ENCODE peak calls at places on chromosomes 13 and 19, in eight cellular contexts. X is H9, G is upper lobe of right lung, B is breast epithelium, V is fibroblast of lung, A is ovary, K is pancreas, W is OCI-LY7. R is an unnamed sample.
A peak's percentile ranks its signal among the peaks of the same experiment; 100 is the strongest.

GRCh38 chr13:39960206-39960605 is 304.7 kb downstream of the COG6 start:
- DNase-seq in A (no peak), X (no peak), G (no peak), W (no peak), B (no peak), V (no peak), K (no peak), R (no peak)

GRCh38 chr13:98839826-98840769 is 87.6 kb upstream of the SLC15A1 start:
- DNase-seq in G (peak; percentile 74), A (peak; percentile 43), B (no peak), V (peak; percentile 70), K (no peak), X (peak; percentile 90), W (peak; percentile 52), R (peak; percentile 81)

GRCh38 chr13:50130686-50131051 is 115.4 kb downstream of the KCNRG start:
- DNase-seq in W (peak; percentile 51), K (no peak), A (no peak), X (peak; percentile 58), G (no peak), B (no peak), V (no peak), R (peak; percentile 82)

GRCh38 chr13:78040431-78040830 is 121.8 kb upstream of the EDNRB start:
- DNase-seq in A (no peak), W (no peak), B (no peak), X (no peak), G (no peak), K (no peak), V (no peak), R (no peak)

GRCh38 chr19:17327654-17328516 is 6.8 kb downstream of the ANO8 start:
- DNase-seq in G (peak; percentile 92), W (no peak), A (peak; percentile 85), B (peak; percentile 87), K (no peak), V (no peak), X (peak; percentile 96), R (no peak)

GRCh38 chr19:34367424-34367957 is 2.5 kb downstream of the GPI start:
- DNase-seq in K (no peak), G (no peak), B (no peak), W (no peak), A (no peak), X (no peak), V (no peak), R (no peak)

GRCh38 chr13:113656015-113656588 is 1.9 kb downstream of the ATP4B start:
- DNase-seq in W (no peak), K (no peak), X (no peak), B (peak; percentile 35), G (peak; percentile 54), V (no peak), A (peak; percentile 8), R (peak; percentile 73)

GRCh38 chr19:11234486-11235075 is 4.8 kb upstream of the ANGPTL8 start:
- DNase-seq in V (no peak), W (peak; percentile 26), A (no peak), K (no peak), X (no peak), B (no peak), G (no peak), R (no peak)

GRCh38 chr13:100090861-100091260 is 2.0 kb downstream of the PCCA start:
- DNase-seq in G (no peak), K (no peak), V (no peak), A (no peak), X (no peak), B (no peak), W (no peak), R (no peak)

GRCh38 chr13:113357529-113357928 is 6.4 kb downstream of the GRTP1 start:
- DNase-seq in A (peak; percentile 1), V (peak; percentile 81), B (no peak), K (no peak), W (no peak), X (no peak), G (no peak), R (peak; percentile 16)

GRCh38 chr13:19185865-19186645 is 4.4 kb upstream of the TUBA3C start:
- DNase-seq in V (no peak), B (no peak), X (no peak), W (no peak), A (no peak), G (no peak), K (no peak), R (no peak)

GRCh38 chr19:41225238-41226052 is 6.4 kb downstream of the AXL start:
- DNase-seq in V (peak; percentile 100), W (no peak), A (no peak), K (peak; percentile 50), X (peak; percentile 60), G (no peak), B (no peak), R (no peak)

GRCh38 chr19:32865326-32865725 is 4.2 kb downstream of the SLC7A9 start:
- DNase-seq in B (no peak), G (peak; percentile 39), V (no peak), X (no peak), A (no peak), W (no peak), K (no peak), R (no peak)

DNA sequence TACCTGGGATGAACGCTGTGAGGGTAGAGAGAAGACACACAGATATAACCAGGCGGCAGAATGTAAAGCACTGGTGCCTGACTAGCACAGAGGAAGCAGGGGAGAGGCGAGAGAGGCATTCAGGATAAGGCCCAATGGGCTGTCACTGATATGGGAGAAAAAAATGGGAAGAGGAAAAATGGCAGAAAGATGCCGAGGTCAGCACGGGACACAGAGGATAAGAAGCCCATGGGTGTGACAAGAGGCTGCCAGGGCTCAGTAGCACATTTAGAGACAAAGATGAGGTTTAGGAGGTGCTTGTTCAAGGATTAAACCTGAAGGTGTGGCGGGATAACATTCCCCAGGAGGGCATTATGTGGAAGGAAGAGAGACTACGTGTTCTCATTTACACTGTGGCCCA is 5.6 kb downstream of the SMG9 start:
- DNase-seq in A (no peak), X (no peak), W (no peak), B (no peak), V (no peak), G (no peak), K (no peak), R (no peak)
- H3K4me1 ChIP-seq in A (no peaks in the 10 kb centered on the region), X (no peaks in the 10 kb centered on the region), W (peaks cover 39% of the 10 kb centered on the region), B (no peaks in the 10 kb centered on the region), V (peaks cover 16% of the 10 kb centered on the region), G (peaks cover 24% of the 10 kb centered on the region), K (peaks cover 7% of the 10 kb centered on the region), R (peaks cover 11% of the 10 kb centered on the region)

DNA sequence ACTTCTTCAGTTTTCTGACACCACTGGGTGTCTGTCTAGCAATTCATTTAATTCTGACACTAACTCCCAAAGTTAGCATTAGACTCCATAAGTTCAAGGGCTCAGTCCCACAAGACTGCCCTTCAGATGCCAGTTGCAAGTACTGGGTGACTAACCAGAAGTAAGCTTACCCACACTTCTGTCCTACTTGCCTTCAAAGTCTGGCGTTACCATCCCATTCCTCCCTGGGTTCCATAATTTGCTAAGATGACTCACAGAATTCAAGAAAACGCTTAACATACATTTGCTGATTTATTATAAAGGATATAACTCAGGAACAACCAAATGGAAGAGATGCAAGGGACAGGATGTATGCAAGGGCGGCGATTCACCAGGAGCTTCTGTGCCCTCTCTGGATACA is 45.5 kb upstream of the NPAS1 start:
- DNase-seq in V (no peak), G (no peak), B (no peak), K (no peak), W (no peak), A (no peak), X (no peak), R (no peak)
- H3K4me1 ChIP-seq in V (peaks cover 37% of the 10 kb centered on the region), G (peaks cover 41% of the 10 kb centered on the region), B (peaks cover 13% of the 10 kb centered on the region), K (peaks cover 33% of the 10 kb centered on the region), W (no peaks in the 10 kb centered on the region), A (peaks cover 24% of the 10 kb centered on the region), X (peaks cover 10% of the 10 kb centered on the region), R (peaks cover 51% of the 10 kb centered on the region)

GRCh38 chr19:1097810-1098176 is 2.6 kb upstream of the POLR2E start:
- DNase-seq in G (peak; percentile 83), K (no peak), B (no peak), A (no peak), V (no peak), X (no peak), W (no peak), R (no peak)
- H3K4me1 ChIP-seq in G (peaks cover 58% of the 10 kb centered on the region), K (peaks cover 6% of the 10 kb centered on the region), B (peaks cover 22% of the 10 kb centered on the region), A (peaks cover 23% of the 10 kb centered on the region), V (peaks cover 15% of the 10 kb centered on the region), X (peaks cover 2% of the 10 kb centered on the region), W (peaks cover 40% of the 10 kb centered on the region), R (peaks cover 21% of the 10 kb centered on the region)

DNA sequence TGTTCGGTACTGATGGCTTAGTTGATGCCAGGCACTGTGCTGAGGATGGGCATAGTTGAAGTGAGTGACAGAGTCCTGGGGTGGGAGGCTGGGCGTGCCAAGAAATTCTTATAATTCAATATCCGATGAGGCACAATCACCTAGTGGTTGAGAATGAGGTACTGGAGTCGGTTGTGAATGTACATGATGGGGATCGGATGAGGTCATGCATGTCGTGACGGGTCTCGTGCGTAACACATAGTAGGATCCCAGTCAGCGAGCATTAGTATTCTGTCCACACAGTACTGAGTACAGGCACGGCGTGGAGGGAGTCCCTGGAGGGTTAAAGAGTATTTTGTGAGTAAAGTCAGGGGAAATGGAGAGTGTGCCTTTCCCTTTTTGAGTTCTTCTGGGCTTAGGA is 2.8 kb downstream of the SAFB start:
- DNase-seq in A (no peak), X (no peak), W (no peak), B (no peak), K (no peak), G (no peak), V (no peak), R (no peak)
- H3K4me1 ChIP-seq in A (peaks cover 22% of the 10 kb centered on the region), X (no peaks in the 10 kb centered on the region), W (peaks cover 57% of the 10 kb centered on the region), B (no peaks in the 10 kb centered on the region), K (peaks cover 23% of the 10 kb centered on the region), G (peaks cover 68% of the 10 kb centered on the region), V (peaks cover 14% of the 10 kb centered on the region), R (peaks cover 7% of the 10 kb centered on the region)

DNA sequence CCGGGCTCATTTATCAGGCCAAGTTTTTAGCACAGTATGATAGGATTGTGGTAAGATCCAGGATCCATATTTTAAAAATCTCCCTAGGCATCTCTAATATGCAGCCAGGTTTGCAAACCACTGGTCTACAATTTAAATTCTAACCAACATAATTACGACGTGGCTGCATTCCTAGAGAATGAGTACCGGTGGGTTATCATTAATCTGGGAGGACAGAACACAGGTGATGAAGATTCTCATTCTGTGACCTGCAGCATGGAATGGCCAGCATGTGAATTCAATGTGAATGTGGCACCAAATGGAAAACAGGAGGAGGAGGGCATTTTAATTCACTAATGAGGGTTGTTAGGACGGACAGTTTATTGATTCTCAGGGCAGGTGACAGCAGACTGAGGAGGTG is 56.9 kb upstream of the MED4 start:
- DNase-seq in V (peak; percentile 53), A (no peak), W (no peak), G (no peak), K (no peak), B (no peak), X (no peak), R (no peak)
- H3K4me1 ChIP-seq in V (no peaks in the 10 kb centered on the region), A (no peaks in the 10 kb centered on the region), W (peaks cover 6% of the 10 kb centered on the region), G (no peaks in the 10 kb centered on the region), K (no peaks in the 10 kb centered on the region), B (no peaks in the 10 kb centered on the region), X (no peaks in the 10 kb centered on the region), R (peaks cover 13% of the 10 kb centered on the region)

DNA sequence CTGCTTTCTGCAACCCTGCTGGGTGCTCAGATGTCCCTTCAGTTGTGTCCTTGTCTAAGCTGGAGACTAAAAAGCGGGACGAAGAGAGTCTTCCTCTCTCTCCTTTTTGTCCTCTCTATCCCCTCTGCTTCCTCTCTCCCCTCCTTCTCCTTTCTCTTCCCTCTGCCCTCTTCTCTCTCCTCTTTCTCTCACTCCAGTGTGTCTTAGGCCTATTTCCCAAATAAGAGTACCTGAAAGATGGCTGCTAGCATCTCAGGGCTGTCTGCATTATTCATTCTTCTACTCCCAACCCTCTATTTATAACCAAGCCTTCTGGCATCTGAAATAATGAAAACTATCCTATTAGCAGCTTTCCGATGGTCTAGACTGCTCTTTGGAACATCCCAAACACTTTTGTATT is 729.8 kb downstream of the UQCRFS1 start:
- DNase-seq in V (no peak), X (no peak), K (no peak), A (no peak), G (no peak), W (no peak), B (no peak), R (no peak)
- H3K4me1 ChIP-seq in V (no peaks in the 10 kb centered on the region), X (no peaks in the 10 kb centered on the region), K (no peaks in the 10 kb centered on the region), A (no peaks in the 10 kb centered on the region), G (no peaks in the 10 kb centered on the region), W (peaks cover 8% of the 10 kb centered on the region), B (no peaks in the 10 kb centered on the region), R (no peaks in the 10 kb centered on the region)